ENCODE peak calls at places on chromosomes 16 and 17, in five cellular contexts. Y is AG04450, X is psoas muscle, I is thyroid gland, P is adrenal gland. H is an unnamed sample.

GRCh38 chr17:73309727-73310555 is 1.9 kb downstream of the CDC42EP4 start:
- DNase-seq in Y (no peak), X (no peak), I (peak), P (peak), H (peak)

GRCh38 chr17:62627219-62627903 is at the start of gene MRC2:
- DNase-seq in Y (peak), X (peak), I (peak), P (no peak), H (no peak)

GRCh38 chr16:4064950-4065352 is 51.3 kb downstream of the ADCY9 start:
- DNase-seq in Y (no peak), X (no peak), I (no peak), P (no peak), H (no peak)

GRCh38 chr16:14529010-14529669 is 100.9 kb downstream of the PARN start:
- DNase-seq in Y (peak), X (peak), I (peak), P (peak), H (peak)

GRCh38 chr16:11658896-11659708 is 9.2 kb upstream of the SNN start:
- DNase-seq in Y (no peak), X (no peak), I (no peak), P (no peak), H (no peak)

GRCh38 chr17:39205112-39205526 is 5.0 kb downstream of the RPL19 start:
- DNase-seq in Y (no peak), X (no peak), I (no peak), P (no peak), H (no peak)

GRCh38 chr17:69012895-69013805 is 47.6 kb downstream of the ABCA9 start:
- DNase-seq in Y (no peak), X (no peak), I (no peak), P (no peak), H (no peak)

GRCh38 chr17:44102845-44103622 is 20.4 kb downstream of the HDAC5 start:
- DNase-seq in Y (no peak), X (peak), I (peak), P (no peak), H (no peak)

GRCh38 chr16:22373662-22374310 is 633 bp downstream of the CDR2 start:
- DNase-seq in Y (no peak), X (peak), I (peak), P (peak), H (peak)

GRCh38 chr17:27520571-27521185 is 64.4 kb downstream of the KSR1 start:
- DNase-seq in Y (no peak), X (no peak), I (no peak), P (no peak), H (no peak)

GRCh38 chr17:30345527-30346075 is 11.7 kb upstream of the TMIGD1 start:
- DNase-seq in Y (no peak), X (no peak), I (no peak), P (no peak), H (no peak)

GRCh38 chr16:82660078-82660645 is 33.4 kb downstream of the CDH13 start:
- DNase-seq in Y (no peak), X (peak), I (no peak), P (no peak), H (no peak)

GRCh38 chr17:73304971-73305786 is 6.6 kb downstream of the CDC42EP4 start:
- DNase-seq in Y (no peak), X (peak), I (peak), P (peak), H (peak)

GRCh38 chr17:33292981-33293867 is at the start of gene ASIC2:
- DNase-seq in Y (no peak), X (no peak), I (no peak), P (no peak), H (no peak)

GRCh38 chr17:13865650-13866049 is 203.7 kb upstream of the COX10 start:
- DNase-seq in Y (no peak), X (no peak), I (no peak), P (peak), H (no peak)

GRCh38 chr17:62994931-62995330 is 28.9 kb downstream of the TANC2 start:
- DNase-seq in Y (no peak), X (no peak), I (no peak), P (no peak), H (no peak)

GRCh38 chr17:48915459-48916282 is 7.5 kb downstream of the UBE2Z start:
- DNase-seq in Y (peak), X (no peak), I (no peak), P (peak), H (peak)

GRCh38 chr17:63542942-63543821 is 7.1 kb upstream of the DCAF7 start:
- DNase-seq in Y (no peak), X (no peak), I (no peak), P (no peak), H (peak)

GRCh38 chr16:10145636-10146035 is 36.6 kb downstream of the GRIN2A start:
- DNase-seq in Y (no peak), X (no peak), I (no peak), P (no peak), H (no peak)

GRCh38 chr17:68780561-68780960 is 174.6 kb downstream of the ABCA8 start:
- DNase-seq in Y (no peak), X (no peak), I (no peak), P (no peak), H (no peak)

GRCh38 chr17:74713199-74713755 is 554 bp upstream of the CD300LF start:
- DNase-seq in Y (no peak), X (no peak), I (no peak), P (no peak), H (no peak)

GRCh38 chr17:63033142-63033541 is 67.1 kb downstream of the TANC2 start:
- DNase-seq in Y (no peak), X (no peak), I (no peak), P (no peak), H (no peak)

GRCh38 chr16:30841332-30841731 is 52.5 kb downstream of the BCL7C start:
- DNase-seq in Y (no peak), X (no peak), I (no peak), P (no peak), H (no peak)

GRCh38 chr17:17134952-17135340 is 71.2 kb downstream of the PLD6 start:
- DNase-seq in Y (no peak), X (peak), I (no peak), P (no peak), H (no peak)

GRCh38 chr16:50838165-50838564 is 96.3 kb downstream of the CYLD start:
- DNase-seq in Y (no peak), X (no peak), I (no peak), P (peak), H (no peak)

GRCh38 chr17:32903774-32904673 is 23.9 kb upstream of the TMEM98 start:
- DNase-seq in Y (no peak), X (no peak), I (no peak), P (no peak), H (no peak)

GRCh38 chr17:32510466-32510865 is 23.7 kb downstream of the CDK5R1 start:
- DNase-seq in Y (no peak), X (no peak), I (no peak), P (no peak), H (no peak)

GRCh38 chr16:57023541-57024249 is 34.3 kb downstream of the NLRC5 start:
- DNase-seq in Y (no peak), X (no peak), I (no peak), P (no peak), H (no peak)

GRCh38 chr17:60164697-60165096 is 14.9 kb downstream of the CA4 start:
- DNase-seq in Y (no peak), X (no peak), I (no peak), P (no peak), H (no peak)

GRCh38 chr17:60165976-60166375 is 16.2 kb downstream of the CA4 start:
- DNase-seq in Y (no peak), X (no peak), I (no peak), P (no peak), H (peak)

GRCh38 chr17:60165223-60165622 is 15.4 kb downstream of the CA4 start:
- DNase-seq in Y (no peak), X (no peak), I (no peak), P (no peak), H (no peak)

GRCh38 chr17:60168654-60169053 is 18.9 kb downstream of the CA4 start:
- DNase-seq in Y (no peak), X (no peak), I (no peak), P (no peak), H (no peak)

DNA sequence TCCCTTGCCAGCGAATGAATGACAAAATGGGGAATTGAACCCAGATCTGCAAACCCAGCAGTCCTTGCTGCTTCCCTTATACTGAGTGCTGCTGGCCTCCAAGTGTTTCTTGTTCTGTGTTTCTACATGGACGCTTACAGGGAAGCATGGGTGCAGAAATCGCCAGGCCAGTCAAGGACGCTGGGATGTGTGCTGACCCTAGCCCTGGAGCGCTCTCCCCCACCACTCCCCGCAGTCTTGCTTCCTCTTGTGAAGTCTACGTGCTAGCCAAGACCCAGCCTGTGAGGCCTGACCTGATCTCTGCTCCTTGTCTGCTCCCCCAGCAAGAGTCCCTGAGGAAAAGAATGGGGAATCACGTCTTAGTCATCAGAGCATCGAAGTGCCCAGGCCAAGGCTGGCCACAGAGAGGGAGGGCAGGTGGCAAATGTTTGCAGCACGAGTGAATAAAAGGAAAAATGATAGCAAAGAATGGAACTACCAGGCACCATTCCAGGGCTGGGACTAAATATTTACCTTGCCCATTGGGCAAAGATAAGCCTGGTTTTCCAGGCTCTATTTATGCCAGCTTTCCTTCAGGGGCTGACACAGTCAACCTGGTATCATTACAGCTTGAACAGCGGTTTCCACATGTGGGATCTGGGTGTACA is 17.4 kb downstream of the CA4 start:
- DNase-seq in Y (no peak), X (no peak), I (no peak), P (peak), H (peak)
- TF ChIP-seq CTCF in Y (no peak), X (no peak), I (no peak), P (no peak), H (no peak)

GRCh38 chr16:84782841-84783240 is 36.9 kb upstream of the CRISPLD2 start:
- DNase-seq in Y (no peak), X (no peak), I (no peak), P (no peak), H (no peak)

GRCh38 chr16:84788968-84789371 is 30.8 kb upstream of the CRISPLD2 start:
- DNase-seq in Y (no peak), X (no peak), I (no peak), P (no peak), H (no peak)

GRCh38 chr16:84786605-84787302 is 33.0 kb upstream of the CRISPLD2 start:
- DNase-seq in Y (no peak), X (no peak), I (peak), P (no peak), H (peak)

GRCh38 chr16:84789431-84789830 is 30.4 kb upstream of the CRISPLD2 start:
- DNase-seq in Y (no peak), X (no peak), I (no peak), P (no peak), H (no peak)

DNA sequence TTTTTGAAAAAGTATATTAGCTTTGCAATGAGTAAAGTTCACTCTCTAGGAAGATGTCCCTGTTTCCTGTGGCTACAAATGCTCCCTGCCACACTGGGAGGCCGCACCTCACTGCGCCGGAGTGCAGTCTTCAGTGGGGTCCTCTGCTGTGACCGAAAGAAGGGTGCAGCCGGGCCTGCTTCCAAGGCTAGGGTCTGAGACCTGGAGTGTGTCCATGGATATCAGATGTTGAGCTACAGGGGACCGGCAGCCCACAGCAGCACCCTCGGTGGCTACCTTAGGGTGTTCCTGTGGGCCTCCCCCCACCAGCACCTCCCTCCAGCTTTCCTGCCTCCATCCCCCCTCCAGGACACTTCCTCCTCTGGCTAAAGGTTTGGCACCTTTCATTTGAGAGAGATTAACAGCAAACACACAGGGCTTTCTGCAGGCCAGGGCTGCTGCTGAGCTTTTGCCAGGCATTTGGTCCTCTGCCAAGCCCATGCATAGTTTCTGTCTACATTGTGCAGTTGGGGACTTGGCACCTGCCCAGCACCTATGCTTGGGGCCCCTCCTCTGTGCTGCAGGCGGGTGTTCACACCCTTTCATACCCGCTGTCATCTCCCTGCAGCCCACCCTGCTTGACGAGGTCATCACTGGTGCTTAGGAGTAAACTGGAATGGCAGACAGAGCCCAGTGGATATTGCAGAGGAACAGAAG is 33.8 kb upstream of the CRISPLD2 start:
- DNase-seq in Y (no peak), X (no peak), I (peak), P (no peak), H (peak)
- H3K4me3 ChIP-seq in Y (no peak), X (no peak), I (no peak), P (no peak), H (no peak)

GRCh38 chr17:56755310-56755709 is 78.4 kb downstream of the C17orf67 start:
- DNase-seq in Y (no peak), X (no peak), I (no peak), P (no peak), H (no peak)

GRCh38 chr17:56751145-56751743 is 82.5 kb downstream of the C17orf67 start:
- DNase-seq in Y (no peak), X (no peak), I (no peak), P (no peak), H (no peak)

GRCh38 chr17:56756536-56756935 is 77.2 kb downstream of the C17orf67 start:
- DNase-seq in Y (peak), X (no peak), I (no peak), P (no peak), H (no peak)

GRCh38 chr17:56752263-56752662 is 81.5 kb downstream of the C17orf67 start:
- DNase-seq in Y (no peak), X (no peak), I (no peak), P (peak), H (no peak)

GRCh38 chr17:56754523-56755208 is 79.1 kb downstream of the C17orf67 start:
- DNase-seq in Y (no peak), X (no peak), I (no peak), P (peak), H (no peak)
- H3K27ac ChIP-seq in Y (peak), X (no peak), I (no peak), P (no peak), H (no peak)

GRCh38 chr17:80859004-80859941 is 132.4 kb upstream of the CHMP6 start:
- DNase-seq in Y (peak), X (peak), I (peak), P (peak), H (peak)
- TF ChIP-seq CTCF in Y (peak), X (no peak), I (peak), P (no peak), H (no peak)

DNA sequence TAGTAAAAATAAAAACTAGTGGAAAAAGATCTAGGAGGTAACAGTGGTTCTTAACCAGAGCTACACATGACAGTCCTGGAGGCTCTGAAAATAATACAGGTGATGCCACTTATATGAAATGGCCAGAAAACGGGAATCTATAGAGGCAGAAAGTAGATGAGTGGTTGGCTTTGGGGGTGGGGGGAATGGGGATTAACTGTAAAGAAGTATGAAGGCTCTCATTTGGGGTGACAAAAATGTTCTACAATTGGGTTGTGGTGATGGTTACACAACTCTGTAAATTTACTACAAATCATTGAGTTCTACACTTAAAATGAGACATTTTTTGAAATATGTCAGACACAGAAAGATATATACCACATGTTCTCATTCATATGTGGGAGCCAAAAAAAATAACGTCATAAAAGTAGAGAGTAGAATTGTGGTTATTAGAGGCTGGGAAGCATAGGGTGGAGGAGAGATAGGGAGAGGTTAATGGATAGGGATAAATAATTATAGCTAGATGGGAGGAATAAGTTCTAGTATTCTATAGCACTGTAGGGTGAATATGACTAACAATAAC is 25.7 kb downstream of the ARHGAP17 start:
- DNase-seq in Y (no peak), X (no peak), I (no peak), P (no peak), H (no peak)
- H3K4me3 ChIP-seq in Y (no peak), X (no peak), I (no peak), P (no peak), H (no peak)

GRCh38 chr16:88927010-88927409 is 50.0 kb downstream of the CBFA2T3 start:
- DNase-seq in Y (no peak), X (no peak), I (no peak), P (peak), H (no peak)

GRCh38 chr16:88924834-88925539 is 52.0 kb downstream of the CBFA2T3 start:
- DNase-seq in Y (peak), X (peak), I (no peak), P (peak), H (no peak)

GRCh38 chr16:88925540-88925887 is 51.5 kb downstream of the CBFA2T3 start:
- DNase-seq in Y (no peak), X (no peak), I (no peak), P (no peak), H (no peak)

GRCh38 chr16:88927661-88928060 is 49.3 kb downstream of the CBFA2T3 start:
- DNase-seq in Y (no peak), X (no peak), I (no peak), P (no peak), H (no peak)

DNA sequence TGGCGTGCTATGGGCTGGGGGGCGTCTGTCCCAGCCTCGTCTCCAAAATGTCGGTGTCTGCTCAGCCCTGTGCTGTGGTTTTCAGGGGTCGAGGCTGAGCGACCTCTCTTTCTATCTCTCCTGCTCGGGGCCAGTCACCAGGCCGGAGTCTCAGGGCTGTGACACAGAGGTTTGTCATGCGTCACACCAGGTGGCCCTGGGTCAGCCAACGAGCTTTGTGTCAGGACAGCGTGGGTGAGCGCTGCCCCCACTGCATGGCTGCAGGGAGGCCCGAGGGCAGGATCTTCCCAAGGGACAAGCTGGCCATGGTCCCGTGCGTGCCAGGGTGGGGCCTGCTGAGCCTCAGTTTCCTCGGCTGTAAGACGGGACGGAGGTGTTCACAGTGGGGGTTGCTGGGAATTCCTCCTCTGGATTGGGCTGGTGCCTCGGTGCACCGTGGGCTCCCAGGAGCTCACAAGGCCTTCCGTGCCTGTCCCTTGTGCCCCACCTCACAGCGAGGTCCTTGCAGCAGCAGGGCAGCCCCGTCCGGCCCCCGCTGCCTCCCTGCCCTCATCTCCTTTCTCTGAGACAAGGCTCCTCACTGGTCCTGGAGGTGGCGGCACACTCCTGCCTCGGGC is 50.5 kb downstream of the CBFA2T3 start:
- DNase-seq in Y (no peak), X (no peak), I (no peak), P (peak), H (no peak)
- H3K27ac ChIP-seq in Y (no peak), X (no peak), I (no peak), P (peak), H (no peak)

GRCh38 chr16:67429053-67429798 is 1.7 kb upstream of the HSD11B2 start:
- DNase-seq in Y (no peak), X (no peak), I (no peak), P (no peak), H (peak)

GRCh38 chr16:67426022-67426421 is 4.9 kb upstream of the HSD11B2 start:
- DNase-seq in Y (no peak), X (no peak), I (no peak), P (no peak), H (no peak)

GRCh38 chr16:67429799-67430503 is 970 bp upstream of the HSD11B2 start:
- DNase-seq in Y (no peak), X (no peak), I (no peak), P (no peak), H (no peak)

GRCh38 chr16:67426950-67427349 is 4.0 kb upstream of the HSD11B2 start:
- DNase-seq in Y (no peak), X (no peak), I (no peak), P (no peak), H (no peak)

GRCh38 chr16:67428146-67428731 is 2.7 kb upstream of the HSD11B2 start:
- DNase-seq in Y (no peak), X (peak), I (peak), P (peak), H (peak)
- TF ChIP-seq CTCF in Y (peak), X (peak), I (peak), P (peak), H (peak)

GRCh38 chr17:50577451-50577954 is 17.0 kb downstream of the CACNA1G start:
- DNase-seq in Y (no peak), X (no peak), I (no peak), P (no peak), H (no peak)

GRCh38 chr17:50573866-50574571 is 13.5 kb downstream of the CACNA1G start:
- DNase-seq in Y (no peak), X (no peak), I (no peak), P (no peak), H (no peak)

GRCh38 chr17:50578173-50578572 is 17.7 kb downstream of the CACNA1G start:
- DNase-seq in Y (no peak), X (no peak), I (no peak), P (no peak), H (no peak)

GRCh38 chr17:50576864-50577263 is 16.3 kb downstream of the CACNA1G start:
- DNase-seq in Y (no peak), X (no peak), I (no peak), P (no peak), H (no peak)

GRCh38 chr17:50575581-50576210 is 15.2 kb downstream of the CACNA1G start:
- DNase-seq in Y (no peak), X (no peak), I (no peak), P (no peak), H (no peak)
- H3K4me3 ChIP-seq in Y (no peak), X (no peak), I (no peak), P (no peak), H (no peak)

GRCh38 chr16:69814561-69814960 is 52.4 kb downstream of the WWP2 start:
- DNase-seq in Y (no peak), X (no peak), I (no peak), P (no peak), H (no peak)
- H3K27ac ChIP-seq in Y (no peak), X (no peak), I (peak), P (no peak), H (no peak)